ENCODE peak calls at places on chromosomes 7 and 10, in seven cellular contexts. Z is AG08395; W is left ventricle myocardium superior; V is substantia nigra; P is NCI-H1694; I is activated CD4-positive, alpha-beta T cell treated with anti-CD3 and anti-CD28 coated beads, Interleukin-2, amount 10 ng/mL, durations not matched to agents 7 days and 5 days; G is NCI-H2081. N is an unnamed sample.

GRCh38 chr7:83338277-83338950 is 175.7 kb upstream of the PCLO start:
- DNase-seq in Z (no peak), G (no peak), I (no peak), V (no peak), W (no peak), P (no peak), N (no peak)

GRCh38 chr7:116630932-116631449 is 41.0 kb upstream of the MET start:
- DNase-seq in V (no peak), Z (peak), P (no peak), G (no peak), I (no peak), W (peak), N (no peak)

GRCh38 chr7:128000854-128001265 is 30.4 kb downstream of the LRRC4 start:
- DNase-seq in W (no peak), G (no peak), Z (no peak), P (no peak), I (no peak), V (no peak), N (no peak)

GRCh38 chr7:3095046-3095445 is 51.4 kb upstream of the CARD11 start:
- DNase-seq in I (peak), W (no peak), P (no peak), V (no peak), G (no peak), Z (no peak), N (no peak)

GRCh38 chr7:14197280-14197679 is 207.8 kb upstream of the ETV1 start:
- DNase-seq in Z (no peak), P (peak), G (peak), V (no peak), W (no peak), I (no peak), N (no peak)

GRCh38 chr10:43931308-43931930 is 282.7 kb upstream of the ZNF32 start:
- DNase-seq in W (no peak), I (no peak), V (no peak), G (no peak), P (no peak), Z (peak), N (no peak)

GRCh38 chr7:43785425-43785824 is 26.9 kb downstream of the BLVRA start:
- DNase-seq in Z (peak), P (no peak), V (no peak), W (no peak), I (no peak), G (no peak), N (no peak)

GRCh38 chr10:77404801-77405200 is 232.8 kb downstream of the KCNMA1 start:
- DNase-seq in P (no peak), W (no peak), V (no peak), G (no peak), Z (no peak), I (no peak), N (no peak)

GRCh38 chr7:95525503-95525902 is 39.8 kb downstream of the ASB4 start:
- DNase-seq in P (no peak), W (no peak), G (no peak), Z (no peak), I (no peak), V (no peak), N (no peak)

GRCh38 chr7:135236727-135237126 is 3.1 kb downstream of the STRA8 start:
- DNase-seq in G (no peak), Z (no peak), V (no peak), W (no peak), P (no peak), I (no peak), N (no peak)